ENCODE peak calls at places on chromosomes 13 and 19, in eight cellular contexts. One of them, this sample, is unnamed.
A peak's percentile ranks its signal among the peaks of the same experiment; 100 is the strongest.

GRCh38 chr19:2084993-2085720 is 11.0 kb downstream of the MOB3A start:
- DNase-seq in stimulated activated CD8-positive, alpha-beta memory T cell treated with anti-CD3 and anti-CD28 coated beads, Interleukin-2, amount 100 ng/mL, for 48 hours: peak; percentile 86
- DNase-seq in DMS79 treated with DMSO at 0.1 percent for 48 hours: no peak
- DNase-seq in amniotic stem cell: no peak
- DNase-seq in GM04503: no peak
- DNase-seq in T-helper 2 cell: peak; percentile 97
- DNase-seq in frontal cortex: no peak
- DNase-seq in astrocyte of the hippocampus: no peak
- DNase-seq in this sample: peak; percentile 79

GRCh38 chr19:48367855-48368254 is 3.7 kb downstream of the SYNGR4 start:
- DNase-seq in stimulated activated CD8-positive, alpha-beta memory T cell treated with anti-CD3 and anti-CD28 coated beads, Interleukin-2, amount 100 ng/mL, for 48 hours: no peak
- DNase-seq in DMS79 treated with DMSO at 0.1 percent for 48 hours: no peak
- DNase-seq in amniotic stem cell: no peak
- DNase-seq in GM04503: no peak
- DNase-seq in T-helper 2 cell: no peak
- DNase-seq in frontal cortex: no peak
- DNase-seq in astrocyte of the hippocampus: no peak
- DNase-seq in this sample: no peak

GRCh38 chr19:48445256-48445605 is 552 bp upstream of the GRWD1 start:
- DNase-seq in stimulated activated CD8-positive, alpha-beta memory T cell treated with anti-CD3 and anti-CD28 coated beads, Interleukin-2, amount 100 ng/mL, for 48 hours: no peak
- DNase-seq in DMS79 treated with DMSO at 0.1 percent for 48 hours: peak; percentile 95
- DNase-seq in amniotic stem cell: peak; percentile 70
- DNase-seq in GM04503: peak; percentile 75
- DNase-seq in T-helper 2 cell: no peak
- DNase-seq in frontal cortex: peak; percentile 84
- DNase-seq in astrocyte of the hippocampus: peak; percentile 92
- DNase-seq in this sample: peak; percentile 97

GRCh38 chr13:78960881-78961280 is 301.9 kb upstream of the OBI1 start:
- DNase-seq in stimulated activated CD8-positive, alpha-beta memory T cell treated with anti-CD3 and anti-CD28 coated beads, Interleukin-2, amount 100 ng/mL, for 48 hours: no peak
- DNase-seq in DMS79 treated with DMSO at 0.1 percent for 48 hours: no peak
- DNase-seq in amniotic stem cell: no peak
- DNase-seq in GM04503: no peak
- DNase-seq in T-helper 2 cell: no peak
- DNase-seq in frontal cortex: no peak
- DNase-seq in astrocyte of the hippocampus: no peak
- DNase-seq in this sample: no peak

GRCh38 chr13:45278096-45278645 is 62.8 kb downstream of the TPT1 start:
- DNase-seq in stimulated activated CD8-positive, alpha-beta memory T cell treated with anti-CD3 and anti-CD28 coated beads, Interleukin-2, amount 100 ng/mL, for 48 hours: no peak
- DNase-seq in DMS79 treated with DMSO at 0.1 percent for 48 hours: no peak
- DNase-seq in amniotic stem cell: no peak
- DNase-seq in GM04503: no peak
- DNase-seq in T-helper 2 cell: no peak
- DNase-seq in frontal cortex: no peak
- DNase-seq in astrocyte of the hippocampus: no peak
- DNase-seq in this sample: no peak

GRCh38 chr13:23852351-23852750 is 36.8 kb downstream of the MIPEP start:
- DNase-seq in stimulated activated CD8-positive, alpha-beta memory T cell treated with anti-CD3 and anti-CD28 coated beads, Interleukin-2, amount 100 ng/mL, for 48 hours: no peak
- DNase-seq in DMS79 treated with DMSO at 0.1 percent for 48 hours: no peak
- DNase-seq in amniotic stem cell: no peak
- DNase-seq in GM04503: no peak
- DNase-seq in T-helper 2 cell: no peak
- DNase-seq in frontal cortex: no peak
- DNase-seq in astrocyte of the hippocampus: peak; percentile 11
- DNase-seq in this sample: no peak

GRCh38 chr13:73997964-73998363 is 136.2 kb downstream of the KLF12 start:
- DNase-seq in stimulated activated CD8-positive, alpha-beta memory T cell treated with anti-CD3 and anti-CD28 coated beads, Interleukin-2, amount 100 ng/mL, for 48 hours: no peak
- DNase-seq in DMS79 treated with DMSO at 0.1 percent for 48 hours: no peak
- DNase-seq in amniotic stem cell: no peak
- DNase-seq in GM04503: no peak
- DNase-seq in T-helper 2 cell: no peak
- DNase-seq in frontal cortex: no peak
- DNase-seq in astrocyte of the hippocampus: no peak
- DNase-seq in this sample: no peak

GRCh38 chr13:40762849-40763248 is 8.1 kb downstream of the MRPS31 start:
- DNase-seq in stimulated activated CD8-positive, alpha-beta memory T cell treated with anti-CD3 and anti-CD28 coated beads, Interleukin-2, amount 100 ng/mL, for 48 hours: no peak
- DNase-seq in DMS79 treated with DMSO at 0.1 percent for 48 hours: no peak
- DNase-seq in amniotic stem cell: peak; percentile 6
- DNase-seq in GM04503: no peak
- DNase-seq in T-helper 2 cell: no peak
- DNase-seq in frontal cortex: no peak
- DNase-seq in astrocyte of the hippocampus: no peak
- DNase-seq in this sample: peak; percentile 84

GRCh38 chr13:89307278-89307677 is 1636.1 kb downstream of the SLITRK5 start:
- DNase-seq in stimulated activated CD8-positive, alpha-beta memory T cell treated with anti-CD3 and anti-CD28 coated beads, Interleukin-2, amount 100 ng/mL, for 48 hours: no peak
- DNase-seq in DMS79 treated with DMSO at 0.1 percent for 48 hours: no peak
- DNase-seq in amniotic stem cell: no peak
- DNase-seq in GM04503: no peak
- DNase-seq in T-helper 2 cell: no peak
- DNase-seq in frontal cortex: no peak
- DNase-seq in astrocyte of the hippocampus: no peak
- DNase-seq in this sample: no peak

GRCh38 chr19:1624458-1624857 is 19.2 kb upstream of the UQCR11 start:
- DNase-seq in stimulated activated CD8-positive, alpha-beta memory T cell treated with anti-CD3 and anti-CD28 coated beads, Interleukin-2, amount 100 ng/mL, for 48 hours: peak; percentile 40
- DNase-seq in DMS79 treated with DMSO at 0.1 percent for 48 hours: no peak
- DNase-seq in amniotic stem cell: no peak
- DNase-seq in GM04503: no peak
- DNase-seq in T-helper 2 cell: peak; percentile 9
- DNase-seq in frontal cortex: peak; percentile 67
- DNase-seq in astrocyte of the hippocampus: peak; percentile 65
- DNase-seq in this sample: peak; percentile 63

GRCh38 chr19:6071103-6071485 is 39.2 kb downstream of the RFX2 start:
- DNase-seq in stimulated activated CD8-positive, alpha-beta memory T cell treated with anti-CD3 and anti-CD28 coated beads, Interleukin-2, amount 100 ng/mL, for 48 hours: no peak
- DNase-seq in DMS79 treated with DMSO at 0.1 percent for 48 hours: no peak
- DNase-seq in amniotic stem cell: peak; percentile 57
- DNase-seq in GM04503: peak; percentile 90
- DNase-seq in T-helper 2 cell: no peak
- DNase-seq in frontal cortex: no peak
- DNase-seq in astrocyte of the hippocampus: peak; percentile 47
- DNase-seq in this sample: peak; percentile 91

GRCh38 chr19:17846146-17846545 is 1.6 kb downstream of the JAK3 start:
- DNase-seq in stimulated activated CD8-positive, alpha-beta memory T cell treated with anti-CD3 and anti-CD28 coated beads, Interleukin-2, amount 100 ng/mL, for 48 hours: no peak
- DNase-seq in DMS79 treated with DMSO at 0.1 percent for 48 hours: no peak
- DNase-seq in amniotic stem cell: no peak
- DNase-seq in GM04503: no peak
- DNase-seq in T-helper 2 cell: peak; percentile 68
- DNase-seq in frontal cortex: no peak
- DNase-seq in astrocyte of the hippocampus: no peak
- DNase-seq in this sample: no peak

GRCh38 chr13:51844862-51845573 is at the start of gene TMEM272:
- DNase-seq in stimulated activated CD8-positive, alpha-beta memory T cell treated with anti-CD3 and anti-CD28 coated beads, Interleukin-2, amount 100 ng/mL, for 48 hours: peak; percentile 52
- DNase-seq in DMS79 treated with DMSO at 0.1 percent for 48 hours: no peak
- DNase-seq in amniotic stem cell: no peak
- DNase-seq in GM04503: no peak
- DNase-seq in T-helper 2 cell: no peak
- DNase-seq in frontal cortex: peak; percentile 23
- DNase-seq in astrocyte of the hippocampus: peak; percentile 67
- DNase-seq in this sample: peak; percentile 55

GRCh38 chr13:37023871-37024270 is 23.3 kb downstream of the EXOSC8 start:
- DNase-seq in stimulated activated CD8-positive, alpha-beta memory T cell treated with anti-CD3 and anti-CD28 coated beads, Interleukin-2, amount 100 ng/mL, for 48 hours: no peak
- DNase-seq in DMS79 treated with DMSO at 0.1 percent for 48 hours: no peak
- DNase-seq in amniotic stem cell: no peak
- DNase-seq in GM04503: no peak
- DNase-seq in T-helper 2 cell: no peak
- DNase-seq in frontal cortex: no peak
- DNase-seq in astrocyte of the hippocampus: peak; percentile 6
- DNase-seq in this sample: peak; percentile 75